ENCODE peak calls at places on chromosomes 12 and 14, in nine cellular contexts. One of them, this sample, is unnamed.

GRCh38 chr14:52402812-52403526 is 88.9 kb downstream of the PTGER2 start:
- DNase-seq in aorta: no peak
- DNase-seq in activated CD4-positive, alpha-beta T cell treated with anti-CD3 and anti-CD28 coated beads, Interleukin-2, amount 50 U/mL, for 24 hours: peak; percentile 27
- DNase-seq in Calu3: no peak
- DNase-seq in GM13977: peak; percentile 21
- DNase-seq in NCI-H524: no peak
- DNase-seq in activated B cell treated with CpG ODN at 0.5 μM for 24 hours: no peak
- DNase-seq in brain pericyte: no peak
- DNase-seq in GM23248: peak; percentile 36
- DNase-seq in this sample: no peak

GRCh38 chr14:93234798-93235197 is 27.7 kb downstream of the UBR7 start:
- DNase-seq in GM13977: no peak
- DNase-seq in brain pericyte: no peak
- DNase-seq in NCI-H524: no peak
- DNase-seq in Calu3: no peak
- DNase-seq in GM23248: peak; percentile 96
- DNase-seq in activated B cell treated with CpG ODN at 0.5 μM for 24 hours: no peak
- DNase-seq in activated CD4-positive, alpha-beta T cell treated with anti-CD3 and anti-CD28 coated beads, Interleukin-2, amount 50 U/mL, for 24 hours: no peak
- DNase-seq in aorta: peak; percentile 50
- DNase-seq in this sample: no peak

GRCh38 chr12:26214121-26214520 is 18.7 kb downstream of the SSPN start:
- DNase-seq in activated CD4-positive, alpha-beta T cell treated with anti-CD3 and anti-CD28 coated beads, Interleukin-2, amount 50 U/mL, for 24 hours: no peak
- DNase-seq in GM13977: no peak
- DNase-seq in brain pericyte: no peak
- DNase-seq in aorta: no peak
- DNase-seq in activated B cell treated with CpG ODN at 0.5 μM for 24 hours: no peak
- DNase-seq in GM23248: no peak
- DNase-seq in Calu3: no peak
- DNase-seq in NCI-H524: no peak
- DNase-seq in this sample: no peak

GRCh38 chr14:51962678-51963077 is 26.7 kb upstream of the RTRAF start:
- DNase-seq in GM23248: peak; percentile 24
- DNase-seq in activated CD4-positive, alpha-beta T cell treated with anti-CD3 and anti-CD28 coated beads, Interleukin-2, amount 50 U/mL, for 24 hours: no peak
- DNase-seq in Calu3: no peak
- DNase-seq in NCI-H524: no peak
- DNase-seq in GM13977: no peak
- DNase-seq in brain pericyte: no peak
- DNase-seq in aorta: no peak
- DNase-seq in activated B cell treated with CpG ODN at 0.5 μM for 24 hours: no peak
- DNase-seq in this sample: no peak

GRCh38 chr14:99268776-99269510 is 3.1 kb downstream of the BCL11B start:
- DNase-seq in NCI-H524: peak; percentile 51
- DNase-seq in activated CD4-positive, alpha-beta T cell treated with anti-CD3 and anti-CD28 coated beads, Interleukin-2, amount 50 U/mL, for 24 hours: no peak
- DNase-seq in GM23248: no peak
- DNase-seq in GM13977: no peak
- DNase-seq in brain pericyte: no peak
- DNase-seq in aorta: no peak
- DNase-seq in activated B cell treated with CpG ODN at 0.5 μM for 24 hours: no peak
- DNase-seq in Calu3: no peak
- DNase-seq in this sample: no peak

GRCh38 chr12:106255952-106256351 is 8.1 kb upstream of the CKAP4 start:
- DNase-seq in GM23248: no peak
- DNase-seq in brain pericyte: no peak
- DNase-seq in aorta: no peak
- DNase-seq in activated CD4-positive, alpha-beta T cell treated with anti-CD3 and anti-CD28 coated beads, Interleukin-2, amount 50 U/mL, for 24 hours: no peak
- DNase-seq in activated B cell treated with CpG ODN at 0.5 μM for 24 hours: no peak
- DNase-seq in GM13977: no peak
- DNase-seq in Calu3: no peak
- DNase-seq in NCI-H524: no peak
- DNase-seq in this sample: no peak

GRCh38 chr12:76848132-76848531 is 30.7 kb downstream of the CSRP2 start:
- DNase-seq in activated B cell treated with CpG ODN at 0.5 μM for 24 hours: no peak
- DNase-seq in brain pericyte: no peak
- DNase-seq in GM23248: no peak
- DNase-seq in Calu3: no peak
- DNase-seq in aorta: no peak
- DNase-seq in GM13977: no peak
- DNase-seq in activated CD4-positive, alpha-beta T cell treated with anti-CD3 and anti-CD28 coated beads, Interleukin-2, amount 50 U/mL, for 24 hours: no peak
- DNase-seq in NCI-H524: no peak
- DNase-seq in this sample: no peak

GRCh38 chr12:92408072-92408900 is 262.6 kb upstream of the BTG1 start:
- DNase-seq in GM23248: peak; percentile 53
- DNase-seq in aorta: no peak
- DNase-seq in GM13977: peak; percentile 41
- DNase-seq in NCI-H524: peak; percentile 49
- DNase-seq in activated B cell treated with CpG ODN at 0.5 μM for 24 hours: no peak
- DNase-seq in Calu3: peak; percentile 66
- DNase-seq in activated CD4-positive, alpha-beta T cell treated with anti-CD3 and anti-CD28 coated beads, Interleukin-2, amount 50 U/mL, for 24 hours: no peak
- DNase-seq in brain pericyte: no peak
- DNase-seq in this sample: no peak

GRCh38 chr12:26032719-26033241 is 74.3 kb downstream of the RASSF8 start:
- DNase-seq in NCI-H524: no peak
- DNase-seq in activated CD4-positive, alpha-beta T cell treated with anti-CD3 and anti-CD28 coated beads, Interleukin-2, amount 50 U/mL, for 24 hours: no peak
- DNase-seq in brain pericyte: no peak
- DNase-seq in activated B cell treated with CpG ODN at 0.5 μM for 24 hours: no peak
- DNase-seq in aorta: no peak
- DNase-seq in GM13977: no peak
- DNase-seq in GM23248: peak; percentile 51
- DNase-seq in Calu3: no peak
- DNase-seq in this sample: no peak

GRCh38 chr12:26233620-26234019 is 38.2 kb downstream of the SSPN start:
- DNase-seq in NCI-H524: peak; percentile 74
- DNase-seq in GM23248: peak; percentile 71
- DNase-seq in GM13977: no peak
- DNase-seq in aorta: no peak
- DNase-seq in Calu3: no peak
- DNase-seq in brain pericyte: no peak
- DNase-seq in activated CD4-positive, alpha-beta T cell treated with anti-CD3 and anti-CD28 coated beads, Interleukin-2, amount 50 U/mL, for 24 hours: no peak
- DNase-seq in activated B cell treated with CpG ODN at 0.5 μM for 24 hours: no peak
- DNase-seq in this sample: no peak

GRCh38 chr12:15404485-15404884 is 82.2 kb downstream of the PTPRO start:
- DNase-seq in aorta: no peak
- DNase-seq in activated B cell treated with CpG ODN at 0.5 μM for 24 hours: no peak
- DNase-seq in NCI-H524: no peak
- DNase-seq in activated CD4-positive, alpha-beta T cell treated with anti-CD3 and anti-CD28 coated beads, Interleukin-2, amount 50 U/mL, for 24 hours: no peak
- DNase-seq in GM13977: no peak
- DNase-seq in brain pericyte: no peak
- DNase-seq in Calu3: no peak
- DNase-seq in GM23248: peak; percentile 50
- DNase-seq in this sample: no peak

GRCh38 chr14:105314287-105315185 is at the start of gene PACS2:
- DNase-seq in brain pericyte: no peak
- DNase-seq in aorta: peak; percentile 79
- DNase-seq in GM23248: peak; percentile 94
- DNase-seq in GM13977: peak; percentile 100
- DNase-seq in Calu3: peak; percentile 83
- DNase-seq in activated B cell treated with CpG ODN at 0.5 μM for 24 hours: peak; percentile 86
- DNase-seq in NCI-H524: peak; percentile 71
- DNase-seq in activated CD4-positive, alpha-beta T cell treated with anti-CD3 and anti-CD28 coated beads, Interleukin-2, amount 50 U/mL, for 24 hours: peak; percentile 60
- DNase-seq in this sample: peak; percentile 91

GRCh38 chr12:84619053-84619452 is 293.5 kb downstream of the SLC6A15 start:
- DNase-seq in aorta: no peak
- DNase-seq in NCI-H524: no peak
- DNase-seq in brain pericyte: no peak
- DNase-seq in Calu3: no peak
- DNase-seq in GM23248: peak; percentile 34
- DNase-seq in activated B cell treated with CpG ODN at 0.5 μM for 24 hours: no peak
- DNase-seq in GM13977: no peak
- DNase-seq in activated CD4-positive, alpha-beta T cell treated with anti-CD3 and anti-CD28 coated beads, Interleukin-2, amount 50 U/mL, for 24 hours: no peak
- DNase-seq in this sample: no peak

GRCh38 chr12:20548592-20548991 is 146.5 kb upstream of the SLCO1C1 start:
- DNase-seq in brain pericyte: no peak
- DNase-seq in GM23248: no peak
- DNase-seq in NCI-H524: no peak
- DNase-seq in activated B cell treated with CpG ODN at 0.5 μM for 24 hours: no peak
- DNase-seq in aorta: no peak
- DNase-seq in Calu3: no peak
- DNase-seq in activated CD4-positive, alpha-beta T cell treated with anti-CD3 and anti-CD28 coated beads, Interleukin-2, amount 50 U/mL, for 24 hours: no peak
- DNase-seq in GM13977: no peak
- DNase-seq in this sample: no peak

This sample was measured in Right ventricle myocardium inferior.